ENCODE peak calls at places on chromosomes 7 and 10, in five cellular contexts. E is GM12878, W is H1, N is HepG2, S is K562. B is an unnamed sample.

GRCh38 chr10:96509017-96509641 is 4.6 kb downstream of the TLL2 start:
- DNase-seq in N (no peak), W (no peak), E (no peak), S (no peak), B (no peak)

GRCh38 chr7:2811476-2812118 is 32.5 kb downstream of the GNA12 start:
- DNase-seq in W (no peak), S (no peak), N (peak; percentile 70), E (no peak), B (no peak)

GRCh38 chr10:125661942-125662515 is 20.9 kb downstream of the TEX36 start:
- DNase-seq in W (no peak), S (peak; percentile 67), N (no peak), E (no peak), B (no peak)

GRCh38 chr10:121831777-121832176 is 96.1 kb downstream of the ATE1 start:
- DNase-seq in W (no peak), N (no peak), E (no peak), S (no peak), B (no peak)

GRCh38 chr10:119165171-119166110 is at the start of gene SFXN4:
- DNase-seq in E (peak; percentile 31), W (peak; percentile 79), S (peak; percentile 87), N (peak; percentile 63), B (peak; percentile 92)

GRCh38 chr10:24428410-24428782 is 219.5 kb downstream of the KIAA1217 start:
- DNase-seq in E (no peak), W (no peak), N (no peak), S (no peak), B (no peak)

GRCh38 chr10:117090831-117091230 is 47.2 kb downstream of the VAX1 start:
- DNase-seq in E (no peak), S (no peak), N (no peak), W (no peak), B (no peak)

GRCh38 chr10:50990568-50991495 is 83.5 kb upstream of the PRKG1 start:
- DNase-seq in W (peak; percentile 63), N (no peak), E (no peak), S (no peak), B (peak; percentile 72)

GRCh38 chr10:95505084-95505610 is 56.0 kb downstream of the SORBS1 start:
- DNase-seq in E (no peak), N (no peak), S (no peak), W (no peak), B (no peak)

GRCh38 chr7:158024351-158024715 is 563.3 kb downstream of the PTPRN2 start:
- DNase-seq in W (no peak), S (no peak), N (no peak), E (no peak), B (no peak)

GRCh38 chr7:2098056-2098455 is 134.7 kb downstream of the MAD1L1 start:
- DNase-seq in S (no peak), E (no peak), N (no peak), W (no peak), B (no peak)

GRCh38 chr10:133384071-133384470 is 5.0 kb downstream of the PAOX start:
- DNase-seq in N (no peak), E (no peak), S (no peak), W (no peak), B (no peak)

GRCh38 chr10:34964166-34964800 is 125.9 kb downstream of the CUL2 start:
- DNase-seq in N (no peak), W (no peak), S (no peak), E (no peak), B (no peak)

GRCh38 chr7:100159099-100159623 is 638 bp upstream of the TRAPPC14 start:
- DNase-seq in S (peak; percentile 65), W (no peak), N (no peak), E (no peak), B (peak; percentile 39)

GRCh38 chr7:39720586-39720985 is 97.2 kb downstream of the RALA start:
- DNase-seq in W (no peak), S (peak; percentile 63), N (peak; percentile 20), E (no peak), B (no peak)

GRCh38 chr10:78934994-78935602 is 133.7 kb upstream of the ZMIZ1 start:
- DNase-seq in W (no peak), N (no peak), S (no peak), E (no peak), B (no peak)

GRCh38 chr7:1919539-1920265 is 249.6 kb downstream of the ELFN1 start:
- DNase-seq in W (no peak), S (no peak), E (no peak), N (peak; percentile 67), B (no peak)

GRCh38 chr10:75860009-75860408 is 428.6 kb downstream of the LRMDA start:
- DNase-seq in S (no peak), W (no peak), N (no peak), E (no peak), B (no peak)

GRCh38 chr10:16915308-16915707 is 98.1 kb upstream of the RSU1 start:
- DNase-seq in N (no peak), W (no peak), E (no peak), S (peak; percentile 12), B (no peak)

GRCh38 chr10:132564690-132565089 is 27.1 kb downstream of the INPP5A start:
- DNase-seq in W (no peak), S (no peak), E (no peak), N (no peak), B (no peak)

GRCh38 chr7:55641273-55641691 is 69.0 kb upstream of the VOPP1 start:
- DNase-seq in N (peak; percentile 71), E (peak; percentile 65), W (no peak), S (peak; percentile 68), B (peak; percentile 66)

GRCh38 chr10:100733319-100733718 is 12.1 kb upstream of the PAX2 start:
- DNase-seq in E (no peak), W (no peak), N (no peak), S (no peak), B (no peak)
- H3K4me1 ChIP-seq in E (peaks cover 11% of the 10 kb centered on the region), W (peaks cover 9% of the 10 kb centered on the region), N (peaks cover 32% of the 10 kb centered on the region), S (peaks cover 28% of the 10 kb centered on the region), B (no peaks in the 10 kb centered on the region)

GRCh38 chr7:253491-254336 is 36.3 kb upstream of the FOXL3 start:
- DNase-seq in S (no peak), N (no peak), E (no peak), W (no peak), B (no peak)
- TF ChIP-seq TAF1 in S (no peak), N (no peak), E (no peak), W (no peak), B (no peak)

DNA sequence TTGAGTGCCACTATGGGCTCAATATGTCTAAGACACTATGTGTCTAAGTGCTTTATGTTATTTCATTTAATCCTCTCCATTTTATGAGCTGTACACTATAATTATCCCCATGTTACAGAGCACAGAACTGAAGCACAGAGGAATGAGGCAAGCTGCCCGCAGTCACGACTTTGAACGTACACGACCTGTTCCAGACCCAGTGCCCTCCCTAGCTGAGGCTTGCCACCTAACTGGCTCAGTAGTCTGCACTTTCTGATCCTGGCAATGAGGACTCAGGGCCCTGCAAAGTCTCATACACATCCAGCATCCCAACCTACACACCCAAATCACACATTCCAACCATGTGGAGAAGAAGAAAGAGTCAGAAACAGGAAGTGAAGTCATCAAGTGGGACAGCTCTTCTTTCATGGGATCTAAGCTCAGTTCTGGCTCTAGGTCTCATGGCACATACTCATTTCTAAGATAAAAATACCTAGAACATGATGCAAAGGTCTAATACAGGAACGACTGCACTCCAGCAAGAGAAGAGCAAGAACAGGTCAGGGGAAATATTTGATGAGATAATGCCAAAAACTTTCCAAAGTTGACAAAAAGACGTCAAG is 42.4 kb upstream of the DDC start:
- DNase-seq in S (no peak), N (no peak), E (no peak), W (no peak), B (no peak)
- TF ChIP-seq YY1 in S (no peak), N (no peak), E (no peak), W (no peak), B (no peak)

GRCh38 chr7:102417105-102417504 is 16.3 kb upstream of the ORAI2 start:
- DNase-seq in E (no peak), W (no peak), S (no peak), N (no peak), B (no peak)
- H3K4me1 ChIP-seq in E (peaks cover 38% of the 10 kb centered on the region), W (no peaks in the 10 kb centered on the region), S (peaks cover 24% of the 10 kb centered on the region), N (no peaks in the 10 kb centered on the region), B (no peaks in the 10 kb centered on the region)

B was measured in SK-N-SH.